ENCODE peak calls at places on chromosome X, in four cellular contexts. One of them, this sample, is unnamed.

GRCh38 chrX:151734446-151734845 is at the start of gene CNGA2:
- ATAC-seq in upper lobe of left lung: no peak
- ATAC-seq in psoas muscle: no peak
- ATAC-seq in left lung: no peak
- ATAC-seq in this sample: no peak

GRCh38 chrX:79107891-79108718 is 36.4 kb upstream of the GPR174 start:
- ATAC-seq in upper lobe of left lung: no peak
- ATAC-seq in left lung: no peak
- ATAC-seq in psoas muscle: no peak
- ATAC-seq in this sample: no peak

GRCh38 chrX:109635151-109635550 is 10.2 kb upstream of the KCNE5 start:
- ATAC-seq in left lung: peak; percentile 62
- ATAC-seq in upper lobe of left lung: no peak
- ATAC-seq in psoas muscle: no peak
- ATAC-seq in this sample: no peak

GRCh38 chrX:115642304-115642703 is 81.3 kb downstream of the PLS3 start:
- ATAC-seq in upper lobe of left lung: no peak
- ATAC-seq in psoas muscle: no peak
- ATAC-seq in left lung: peak; percentile 55
- ATAC-seq in this sample: no peak

GRCh38 chrX:42117318-42117717 is 194.0 kb upstream of the CASK start:
- ATAC-seq in psoas muscle: no peak
- ATAC-seq in left lung: no peak
- ATAC-seq in upper lobe of left lung: no peak
- ATAC-seq in this sample: no peak

GRCh38 chrX:110318664-110318968 is 731 bp upstream of the AMMECR1 start:
- ATAC-seq in psoas muscle: no peak
- ATAC-seq in left lung: peak; percentile 58
- ATAC-seq in upper lobe of left lung: peak; percentile 67
- ATAC-seq in this sample: no peak

GRCh38 chrX:134949271-134949670 is 41.5 kb upstream of the SMIM10 start:
- ATAC-seq in upper lobe of left lung: no peak
- ATAC-seq in psoas muscle: no peak
- ATAC-seq in left lung: no peak
- ATAC-seq in this sample: no peak

GRCh38 chrX:48648299-48648698 is 35.3 kb upstream of the WAS start:
- ATAC-seq in left lung: peak; percentile 78
- ATAC-seq in psoas muscle: peak; percentile 94
- ATAC-seq in upper lobe of left lung: no peak
- ATAC-seq in this sample: peak; percentile 72

GRCh38 chrX:19643203-19643602 is 127.9 kb upstream of the MAP3K15 start:
- ATAC-seq in upper lobe of left lung: no peak
- ATAC-seq in left lung: no peak
- ATAC-seq in psoas muscle: no peak
- ATAC-seq in this sample: no peak

GRCh38 chrX:67604979-67605703 is 61.3 kb downstream of the AR start:
- ATAC-seq in left lung: peak; percentile 60
- ATAC-seq in psoas muscle: peak; percentile 61
- ATAC-seq in upper lobe of left lung: no peak
- ATAC-seq in this sample: peak; percentile 31

GRCh38 chrX:30904632-30905031 is 15.6 kb upstream of the TAB3 start:
- ATAC-seq in left lung: no peak
- ATAC-seq in upper lobe of left lung: no peak
- ATAC-seq in psoas muscle: no peak
- ATAC-seq in this sample: no peak

DNA sequence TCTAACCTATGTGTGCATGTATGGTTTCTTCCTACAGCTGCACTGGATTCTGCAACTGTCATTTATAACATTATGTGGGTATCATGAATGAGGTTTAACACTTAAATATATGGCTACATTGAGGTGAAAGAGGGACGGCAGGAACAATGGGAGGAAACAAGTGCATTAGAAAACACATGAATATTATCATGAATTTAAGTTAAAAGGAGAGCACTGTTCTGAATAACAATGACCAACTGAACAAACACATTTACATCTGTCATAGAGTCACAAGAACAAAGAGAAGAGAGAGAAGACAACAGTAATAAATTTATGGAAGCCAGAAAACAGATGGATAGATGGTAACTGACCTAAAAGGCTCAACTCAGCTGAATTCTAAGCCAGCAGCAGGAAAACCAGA is 527.1 kb upstream of the DIPK2B start:
- ATAC-seq in upper lobe of left lung: no peak
- ATAC-seq in psoas muscle: no peak
- ATAC-seq in left lung: no peak
- ATAC-seq in this sample: no peak
- H3K27ac ChIP-seq in upper lobe of left lung: no peak overlapping the region
- H3K27ac ChIP-seq in psoas muscle: no peak overlapping the region
- H3K27ac ChIP-seq in left lung: no peak overlapping the region
- H3K27ac ChIP-seq in this sample: no peak overlapping the region

GRCh38 chrX:26789751-26790150 is 573.8 kb downstream of the MAGEB5 start:
- ATAC-seq in psoas muscle: no peak
- ATAC-seq in upper lobe of left lung: no peak
- ATAC-seq in left lung: no peak
- ATAC-seq in this sample: no peak
- H3K4me1 ChIP-seq in psoas muscle: no peaks in the 10 kb centered on the region
- H3K4me1 ChIP-seq in upper lobe of left lung: no peaks in the 10 kb centered on the region
- H3K4me1 ChIP-seq in left lung: no peaks in the 10 kb centered on the region
- H3K4me1 ChIP-seq in this sample: no peaks in the 10 kb centered on the region

GRCh38 chrX:119757646-119757978 is 776 bp upstream of the SOWAHD start:
- ATAC-seq in upper lobe of left lung: no peak
- ATAC-seq in psoas muscle: no peak
- ATAC-seq in left lung: no peak
- ATAC-seq in this sample: no peak
- H3K27ac ChIP-seq in upper lobe of left lung: peak overlapping the region; percentile 76
- H3K27ac ChIP-seq in psoas muscle: no peak overlapping the region
- H3K27ac ChIP-seq in left lung: no peak overlapping the region
- H3K27ac ChIP-seq in this sample: no peak overlapping the region

GRCh38 chrX:148612431-148612830 is 112.0 kb downstream of the AFF2 start:
- ATAC-seq in upper lobe of left lung: no peak
- ATAC-seq in psoas muscle: no peak
- ATAC-seq in left lung: no peak
- ATAC-seq in this sample: no peak
- H3K4me1 ChIP-seq in upper lobe of left lung: no peaks in the 10 kb centered on the region
- H3K4me1 ChIP-seq in psoas muscle: no peaks in the 10 kb centered on the region
- H3K4me1 ChIP-seq in left lung: no peaks in the 10 kb centered on the region
- H3K4me1 ChIP-seq in this sample: no peaks in the 10 kb centered on the region

GRCh38 chrX:118498351-118498750 is 2.7 kb downstream of the DOCK11 start:
- ATAC-seq in psoas muscle: no peak
- ATAC-seq in left lung: no peak
- ATAC-seq in upper lobe of left lung: no peak
- ATAC-seq in this sample: no peak

GRCh38 chrX:118497180-118497814 is 1.7 kb downstream of the DOCK11 start:
- ATAC-seq in left lung: peak; percentile 8
- ATAC-seq in psoas muscle: no peak
- ATAC-seq in upper lobe of left lung: no peak
- ATAC-seq in this sample: no peak

GRCh38 chrX:118495061-118495921 is at the start of gene DOCK11:
- ATAC-seq in psoas muscle: peak; percentile 79
- ATAC-seq in upper lobe of left lung: peak; percentile 92
- ATAC-seq in left lung: peak; percentile 89
- ATAC-seq in this sample: peak; percentile 93

GRCh38 chrX:118495958-118496762 is 545 bp downstream of the DOCK11 start:
- ATAC-seq in psoas muscle: peak; percentile 28
- ATAC-seq in upper lobe of left lung: peak; percentile 72
- ATAC-seq in left lung: peak; percentile 56
- ATAC-seq in this sample: peak; percentile 26

GRCh38 chrX:118496763-118497079 is 1.1 kb downstream of the DOCK11 start:
- ATAC-seq in upper lobe of left lung: no peak
- ATAC-seq in left lung: peak; percentile 22
- ATAC-seq in psoas muscle: no peak
- ATAC-seq in this sample: no peak
- H3K27ac ChIP-seq in upper lobe of left lung: peak overlapping the region; percentile 87
- H3K27ac ChIP-seq in left lung: peak overlapping the region; percentile 72
- H3K27ac ChIP-seq in psoas muscle: peak overlapping the region; percentile 16
- H3K27ac ChIP-seq in this sample: peak overlapping the region; percentile 92

DNA sequence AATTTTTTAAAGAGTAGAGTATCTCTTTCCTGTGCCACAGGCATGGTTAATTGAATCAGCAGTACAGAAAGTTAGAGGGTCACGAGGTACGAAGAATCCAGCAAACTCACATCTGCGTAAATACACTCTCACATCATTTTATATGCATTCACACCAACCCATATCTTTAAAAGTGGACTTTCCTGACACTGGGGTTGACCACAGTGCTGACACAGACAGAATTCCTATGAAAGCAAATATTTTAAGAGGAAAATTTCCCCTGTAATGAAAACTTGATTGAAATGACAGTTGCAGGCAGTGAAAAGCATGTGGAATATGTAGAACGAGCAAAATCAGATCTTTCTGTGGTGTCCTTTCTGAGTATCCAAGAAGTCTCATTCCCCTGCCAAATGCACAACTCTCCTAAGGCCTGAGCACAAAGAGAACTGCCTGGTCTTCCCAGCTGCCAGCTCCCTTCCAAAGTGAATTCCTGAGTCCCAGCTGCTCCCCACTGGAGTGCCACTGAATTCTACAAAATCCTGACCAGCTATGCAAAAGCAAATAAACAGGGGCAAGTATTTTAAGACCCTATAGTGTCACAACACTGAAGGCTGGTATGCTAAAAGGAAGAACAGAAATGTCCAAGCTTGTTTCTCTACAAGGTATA is 50.5 kb upstream of the FAM9C start:
- ATAC-seq in left lung: no peak
- ATAC-seq in upper lobe of left lung: no peak
- ATAC-seq in psoas muscle: no peak
- ATAC-seq in this sample: no peak
- H3K4me1 ChIP-seq in left lung: peaks cover 42% of the 10 kb centered on the region
- H3K4me1 ChIP-seq in upper lobe of left lung: peaks cover 23% of the 10 kb centered on the region
- H3K4me1 ChIP-seq in psoas muscle: no peaks in the 10 kb centered on the region
- H3K4me1 ChIP-seq in this sample: peaks cover 26% of the 10 kb centered on the region

DNA sequence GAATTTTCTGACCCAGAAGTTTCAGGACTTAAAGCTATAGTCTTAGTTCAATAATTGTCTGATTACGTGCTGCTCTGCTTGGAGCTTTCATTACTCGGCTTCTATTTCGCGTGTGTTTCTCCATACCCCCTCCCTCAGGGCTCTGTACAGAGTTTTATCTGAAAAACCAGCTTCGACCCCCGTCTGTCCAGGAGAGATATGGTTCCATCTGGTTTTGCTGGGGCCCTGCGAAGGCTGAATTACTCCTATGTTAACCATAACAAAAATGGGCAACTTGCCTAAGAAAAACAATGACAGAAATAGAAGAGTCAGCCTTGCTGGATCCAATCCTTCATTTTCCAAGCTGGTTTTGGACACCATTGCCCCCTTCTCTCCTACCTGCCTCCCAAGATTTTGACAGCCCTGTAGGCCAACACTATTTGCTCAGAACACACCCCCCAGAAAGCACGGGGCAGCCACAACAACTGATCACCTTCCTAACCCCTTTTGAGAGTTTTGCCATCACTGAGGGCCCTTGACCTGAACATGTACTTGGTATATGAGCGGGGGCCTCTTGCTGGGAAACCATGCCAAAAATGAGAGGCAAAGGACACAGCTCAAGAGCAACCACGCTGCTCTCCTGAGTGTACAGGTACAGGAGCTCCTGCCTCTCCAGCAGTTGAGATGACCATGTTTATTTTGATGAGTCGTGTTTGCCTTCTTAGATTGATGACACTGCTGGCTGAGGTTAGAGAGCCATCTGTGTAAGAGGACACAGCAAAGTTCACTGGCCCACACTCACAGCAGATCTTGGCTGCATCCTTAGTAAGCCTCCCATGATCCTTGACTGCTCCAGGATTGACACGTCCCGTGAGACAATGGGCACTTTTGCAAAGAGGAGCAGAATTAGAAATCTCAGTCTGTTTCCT is 36.2 kb upstream of the ATP6AP2 start:
- ATAC-seq in left lung: peak; percentile 27
- ATAC-seq in psoas muscle: peak; percentile 32
- ATAC-seq in upper lobe of left lung: no peak
- ATAC-seq in this sample: no peak
- H3K27ac ChIP-seq in left lung: peak overlapping the region; percentile 47
- H3K27ac ChIP-seq in psoas muscle: no peak overlapping the region
- H3K27ac ChIP-seq in upper lobe of left lung: no peak overlapping the region
- H3K27ac ChIP-seq in this sample: no peak overlapping the region

GRCh38 chrX:2516612-2517011 is 15.8 kb upstream of the DHRSX start:
- ATAC-seq in left lung: no peak
- ATAC-seq in psoas muscle: no peak
- ATAC-seq in upper lobe of left lung: no peak
- ATAC-seq in this sample: no peak
- H3K4me1 ChIP-seq in left lung: no peaks in the 10 kb centered on the region
- H3K4me1 ChIP-seq in psoas muscle: no peaks in the 10 kb centered on the region
- H3K4me1 ChIP-seq in upper lobe of left lung: no peaks in the 10 kb centered on the region
- H3K4me1 ChIP-seq in this sample: no peaks in the 10 kb centered on the region

GRCh38 chrX:108437354-108437753 is 868 bp downstream of the COL4A6 start:
- ATAC-seq in psoas muscle: no peak
- ATAC-seq in left lung: no peak
- ATAC-seq in upper lobe of left lung: no peak
- ATAC-seq in this sample: no peak
- H3K27ac ChIP-seq in psoas muscle: no peak overlapping the region
- H3K27ac ChIP-seq in left lung: no peak overlapping the region
- H3K27ac ChIP-seq in upper lobe of left lung: no peak overlapping the region
- H3K27ac ChIP-seq in this sample: peak overlapping the region; percentile 83